ENCODE peak calls at places on chromosomes 6 and 20, in ten cellular contexts. D, I, A, M, Y, C, G, E, R and Q are unnamed samples.

GRCh38 chr20:45104786-45105185 is 3.9 kb upstream of the KCNS1 start:
- DNase-seq in Y (peak), E (no peak), A (peak), R (no peak), D (no peak), M (no peak), I (no peak), G (no peak), C (no peak), Q (peak)

GRCh38 chr6:34202329-34203201 is 34.1 kb upstream of the HMGA1 start:
- DNase-seq in A (no peak), M (no peak), D (peak), R (no peak), Y (no peak), E (no peak), C (no peak), I (no peak), G (no peak), Q (no peak)

GRCh38 chr6:86943819-86944407 is 6.6 kb downstream of the HTR1E start:
- DNase-seq in M (no peak), D (peak), I (no peak), G (no peak), E (no peak), C (no peak), A (no peak), R (no peak), Y (no peak), Q (no peak)

GRCh38 chr20:57507477-57507876 is 17.5 kb downstream of the CTCFL start:
- DNase-seq in M (no peak), A (peak), D (no peak), Y (no peak), C (no peak), G (no peak), R (peak), E (no peak), I (no peak), Q (peak)

GRCh38 chr20:13105071-13105470 is 96.3 kb downstream of the SPTLC3 start:
- DNase-seq in A (no peak), M (no peak), E (no peak), I (no peak), D (peak), Y (no peak), G (no peak), R (no peak), C (no peak), Q (no peak)

GRCh38 chr6:96926425-96926824 is 1.9 kb downstream of the KLHL32 start:
- DNase-seq in M (no peak), E (no peak), A (no peak), Y (no peak), G (no peak), C (no peak), D (no peak), R (no peak), I (no peak), Q (no peak)

GRCh38 chr6:41439524-41440418 is 104.4 kb downstream of the NCR2 start:
- DNase-seq in R (no peak), E (peak), D (no peak), A (no peak), G (no peak), Y (no peak), M (no peak), C (no peak), I (no peak), Q (no peak)

GRCh38 chr6:83193747-83194582 is 808 bp downstream of the RWDD2A start:
- DNase-seq in M (peak), C (peak), A (peak), G (no peak), D (peak), I (peak), E (peak), Y (peak), R (peak), Q (no peak)

GRCh38 chr20:3156811-3157619 is 2.6 kb downstream of the FASTKD5 start:
- DNase-seq in M (no peak), D (no peak), R (no peak), Y (no peak), G (no peak), A (no peak), E (no peak), I (no peak), C (no peak), Q (peak)

GRCh38 chr6:125114248-125114858 is 39.2 kb upstream of the TPD52L1 start:
- DNase-seq in A (peak), R (peak), G (no peak), I (peak), C (no peak), D (peak), Y (peak), M (no peak), E (no peak), Q (peak)

GRCh38 chr6:14286144-14286543 is 168.6 kb downstream of the CD83 start:
- DNase-seq in E (no peak), C (no peak), D (no peak), A (peak), I (no peak), R (peak), M (no peak), G (no peak), Y (peak), Q (peak)

GRCh38 chr20:25066386-25066785 is 8.4 kb upstream of the ACSS1 start:
- DNase-seq in D (peak), M (no peak), C (no peak), I (no peak), R (no peak), E (no peak), G (no peak), Y (no peak), A (no peak), Q (no peak)

GRCh38 chr6:51929934-51930574 is 157.4 kb downstream of the PKHD1 start:
- DNase-seq in A (no peak), Y (no peak), C (no peak), M (no peak), I (no peak), E (no peak), D (no peak), G (no peak), R (no peak), Q (no peak)

GRCh38 chr6:43733471-43734293 is 36.3 kb upstream of the VEGFA start:
- DNase-seq in Y (no peak), G (no peak), E (no peak), D (no peak), I (no peak), C (no peak), A (no peak), M (peak), R (no peak), Q (no peak)

GRCh38 chr20:59643616-59644061 is 39.3 kb downstream of the PHACTR3 start:
- DNase-seq in E (no peak), R (peak), Y (no peak), C (no peak), M (no peak), A (no peak), D (no peak), I (no peak), G (no peak), Q (no peak)

GRCh38 chr6:117483004-117483644 is 650 bp downstream of the DCBLD1 start:
- DNase-seq in E (peak), R (peak), C (peak), I (peak), M (peak), Y (peak), A (peak), D (peak), G (no peak), Q (peak)

GRCh38 chr6:164628302-164628931 is 681.0 kb downstream of the C6orf118 start:
- DNase-seq in R (no peak), E (no peak), M (no peak), Y (no peak), I (no peak), D (no peak), C (no peak), G (no peak), A (no peak), Q (no peak)

GRCh38 chr20:46308258-46309157 is at the start of gene CDH22:
- DNase-seq in E (peak), C (peak), Y (peak), I (peak), D (peak), R (peak), G (no peak), A (no peak), M (no peak), Q (peak)

GRCh38 chr6:142542704-142543233 is 241.0 kb downstream of the ADGRG6 start:
- DNase-seq in G (no peak), R (peak), M (peak), Y (peak), C (peak), I (no peak), E (no peak), A (peak), D (no peak), Q (peak)

GRCh38 chr20:58508762-58509395 is 6.3 kb downstream of the APCDD1L start:
- DNase-seq in D (no peak), R (no peak), G (no peak), C (no peak), I (no peak), M (no peak), Y (no peak), E (no peak), A (no peak), Q (no peak)
- H3K4me3 ChIP-seq in D (no peak), R (no peak), G (no peak), C (no peak), I (no peak), M (no peak), Y (no peak), E (no peak), A (no peak), Q (no peak)

DNA sequence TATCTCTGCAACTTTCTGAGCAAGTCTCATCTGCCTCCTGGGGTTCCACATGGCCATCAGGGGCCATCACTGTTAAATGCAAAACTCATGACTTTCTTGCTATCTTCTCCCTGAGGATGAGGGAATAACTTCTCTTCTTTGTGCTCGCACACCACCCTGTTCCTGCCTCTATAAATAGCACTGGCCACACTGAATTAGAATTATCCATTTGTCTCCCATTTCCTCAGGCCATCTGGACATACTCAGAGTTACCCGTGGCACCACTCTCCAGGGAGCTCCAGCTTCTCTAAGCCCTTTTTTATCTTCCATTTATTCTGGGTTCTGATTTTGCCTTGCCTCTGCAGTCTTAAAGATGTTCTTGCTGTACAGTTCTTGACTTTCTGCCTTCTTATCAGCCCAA is 72.8 kb upstream of the ECI2 start:
- DNase-seq in M (no peak), D (no peak), A (no peak), I (no peak), C (no peak), Y (no peak), R (no peak), G (no peak), E (no peak), Q (no peak)
- H3K4me3 ChIP-seq in M (no peak), D (no peak), A (no peak), I (no peak), C (no peak), Y (no peak), R (no peak), G (no peak), E (no peak), Q (no peak)

GRCh38 chr6:28791002-28791383 is 132.8 kb downstream of the TRIM27 start:
- DNase-seq in M (no peak), I (no peak), A (no peak), G (no peak), C (no peak), R (no peak), E (no peak), D (no peak), Y (no peak), Q (no peak)
- H3K4me3 ChIP-seq in M (no peak), I (no peak), A (no peak), G (no peak), C (no peak), R (no peak), E (no peak), D (no peak), Y (no peak), Q (no peak)

DNA sequence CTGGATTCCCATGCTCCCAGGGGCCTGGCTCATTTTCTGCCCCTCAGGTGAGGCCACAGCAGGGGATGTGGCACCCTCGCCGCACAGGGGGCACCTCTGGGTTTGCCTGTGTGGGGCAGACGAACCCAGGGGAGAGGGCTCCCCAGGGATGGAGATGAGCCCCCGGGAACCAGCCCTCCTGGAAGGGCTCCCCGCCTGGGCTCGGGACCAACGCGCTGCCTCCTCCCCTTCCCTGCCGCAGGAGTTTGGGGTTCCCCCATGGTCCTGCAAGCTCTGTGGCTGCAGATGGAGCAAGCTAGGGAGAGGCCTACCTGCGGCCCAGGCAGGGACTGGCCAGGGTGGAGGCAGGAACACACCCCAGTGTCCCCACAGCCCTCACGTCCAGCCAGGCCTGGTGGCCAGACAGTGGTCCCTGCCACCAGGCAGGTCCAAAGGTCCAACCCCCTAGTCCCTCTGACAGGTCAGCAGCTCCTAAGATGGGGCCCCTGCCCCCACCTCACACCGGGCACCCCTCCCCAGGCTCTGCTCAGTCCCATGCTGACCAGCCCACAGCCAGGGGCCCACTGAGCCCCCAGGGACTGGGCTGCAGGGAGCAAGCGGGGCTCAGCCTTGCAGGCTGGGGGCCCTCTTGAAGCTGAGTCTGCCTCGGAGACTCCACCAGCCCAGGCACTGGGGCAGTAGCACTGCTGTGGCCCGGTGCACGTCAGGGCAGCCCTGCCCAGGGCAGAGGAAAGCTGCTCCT is 13.7 kb downstream of the LAMA5 start:
- DNase-seq in D (no peak), A (no peak), G (no peak), C (peak), I (no peak), E (no peak), M (no peak), Y (no peak), R (no peak), Q (no peak)
- H3K4me3 ChIP-seq in D (no peak), A (no peak), G (peak), C (no peak), I (no peak), E (no peak), M (no peak), Y (no peak), R (no peak), Q (no peak)

DNA sequence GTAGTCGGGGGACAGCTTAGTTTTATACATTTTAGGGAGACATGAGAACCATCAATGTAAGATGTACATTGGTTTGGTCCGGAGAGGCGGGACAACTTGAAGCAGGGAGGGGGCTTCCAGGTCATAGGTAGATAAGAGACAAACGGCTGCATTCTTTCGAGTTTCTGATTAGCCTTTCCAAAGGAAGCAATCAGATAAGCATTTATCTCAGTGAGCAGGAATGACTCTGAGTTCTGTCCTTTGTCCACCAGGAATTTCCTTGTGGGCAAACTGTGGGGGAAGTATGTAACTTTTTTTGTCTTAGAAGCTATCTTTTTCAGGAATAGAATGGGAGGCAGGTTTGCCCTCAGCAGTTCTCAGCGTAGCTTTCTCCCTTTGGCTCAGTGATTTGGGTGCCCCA is 1.4 kb downstream of the YTHDF1 start:
- DNase-seq in Y (no peak), G (no peak), I (no peak), R (no peak), E (no peak), C (no peak), A (no peak), D (no peak), M (no peak), Q (no peak)
- H3K4me3 ChIP-seq in Y (peak), G (peak), I (peak), R (peak), E (peak), C (peak), A (no peak), D (no peak), M (peak), Q (peak)

GRCh38 chr6:24777227-24777626 is 2.5 kb downstream of the GMNN start:
- DNase-seq in I (no peak), R (no peak), D (no peak), G (no peak), C (no peak), A (no peak), M (no peak), Y (peak), E (no peak), Q (no peak)
- H3K4me3 ChIP-seq in I (peak), R (no peak), D (peak), G (no peak), C (no peak), A (no peak), M (peak), Y (no peak), E (no peak), Q (no peak)